ENCODE peak calls at places on chromosomes 3 and 15, in five cellular contexts. V is SK-N-SH, U is BJ, D is Peyer's patch, A is IMR-90. J is an unnamed sample.

GRCh38 chr15:76196286-76196948 is 114.9 kb downstream of the ETFA start:
- DNase-seq in U (peak), D (peak), A (peak), V (peak), J (peak)

GRCh38 chr3:131386429-131386926 is 4.9 kb downstream of the NUDT16 start:
- DNase-seq in V (no peak), A (no peak), D (peak), U (no peak), J (no peak)

GRCh38 chr15:44971036-44971435 is 14.5 kb downstream of the TERB2 start:
- DNase-seq in D (no peak), U (no peak), A (no peak), V (no peak), J (no peak)

GRCh38 chr3:153897842-153898241 is 223.3 kb upstream of the ARHGEF26 start:
- DNase-seq in A (no peak), U (no peak), V (no peak), D (no peak), J (no peak)

GRCh38 chr3:120823156-120823555 is 80.6 kb downstream of the GTF2E1 start:
- DNase-seq in A (peak), V (no peak), D (no peak), U (no peak), J (no peak)

GRCh38 chr15:63381301-63382192 is at the start of gene CA12:
- DNase-seq in V (peak), D (peak), U (no peak), A (peak), J (no peak)

GRCh38 chr3:155805802-155806618 is at the start of gene C3orf33:
- DNase-seq in A (peak), U (no peak), D (peak), V (peak), J (peak)

GRCh38 chr3:157876556-157876955 is 229.7 kb downstream of the SHOX2 start:
- DNase-seq in V (no peak), A (no peak), D (no peak), U (no peak), J (no peak)

GRCh38 chr3:176469694-176470205 is 727.5 kb downstream of the TBL1XR1 start:
- DNase-seq in D (no peak), V (no peak), A (no peak), U (no peak), J (no peak)

GRCh38 chr3:64209866-64210609 is 15.2 kb downstream of the PRICKLE2 start:
- DNase-seq in U (no peak), D (no peak), V (peak), A (no peak), J (no peak)

GRCh38 chr15:69529141-69529540 is 76.5 kb downstream of the RPLP1 start:
- DNase-seq in A (no peak), D (no peak), U (no peak), V (no peak), J (no peak)

DNA sequence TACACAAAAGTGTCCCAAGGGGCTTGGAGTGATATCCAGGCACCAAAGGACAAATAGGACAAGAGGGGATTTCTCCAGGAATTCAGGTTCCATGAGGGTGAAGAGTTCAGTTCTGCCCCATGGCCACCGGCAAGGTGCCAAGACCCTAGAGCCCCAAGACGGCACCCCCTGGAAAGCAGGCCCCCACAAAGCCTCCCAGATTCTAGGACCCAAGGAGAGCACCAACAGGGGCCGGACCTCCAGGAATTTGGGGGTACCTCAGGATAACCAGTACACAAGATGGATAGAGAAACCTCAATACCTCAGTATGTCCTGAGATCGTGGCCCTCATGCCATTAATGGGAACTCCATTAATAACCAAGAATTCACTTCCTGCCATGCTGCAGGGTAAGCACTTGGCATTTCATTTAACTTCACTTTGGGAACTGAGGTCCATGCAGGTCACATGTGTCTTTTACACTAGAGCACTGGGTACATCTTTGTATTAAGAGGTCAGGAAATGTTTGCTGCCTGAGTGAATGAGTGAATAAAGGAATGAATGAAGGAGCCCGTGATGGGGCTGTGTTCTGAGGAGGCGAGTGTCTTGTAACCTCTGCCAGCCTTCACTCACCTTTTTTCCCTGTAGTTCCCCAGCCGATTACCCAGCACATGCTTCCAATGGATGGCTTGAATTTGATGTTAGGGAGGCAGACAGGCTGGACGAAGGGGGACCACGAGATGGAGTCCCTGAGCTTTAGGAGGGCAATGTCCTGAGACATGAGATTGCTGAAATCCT is 15.5 kb upstream of the PRSS50 start:
- DNase-seq in U (no peak), A (no peak), D (no peak), V (no peak), J (no peak)
- TF ChIP-seq CTCF in U (peak), A (no peak), D (no peak), V (no peak), J (no peak)

GRCh38 chr3:54670269-54671000 is 257.4 kb downstream of the LRTM1 start:
- DNase-seq in V (no peak), U (no peak), A (no peak), D (no peak), J (no peak)
- H3K4me3 ChIP-seq in V (no peak), U (no peak), A (no peak), D (no peak), J (no peak)

DNA sequence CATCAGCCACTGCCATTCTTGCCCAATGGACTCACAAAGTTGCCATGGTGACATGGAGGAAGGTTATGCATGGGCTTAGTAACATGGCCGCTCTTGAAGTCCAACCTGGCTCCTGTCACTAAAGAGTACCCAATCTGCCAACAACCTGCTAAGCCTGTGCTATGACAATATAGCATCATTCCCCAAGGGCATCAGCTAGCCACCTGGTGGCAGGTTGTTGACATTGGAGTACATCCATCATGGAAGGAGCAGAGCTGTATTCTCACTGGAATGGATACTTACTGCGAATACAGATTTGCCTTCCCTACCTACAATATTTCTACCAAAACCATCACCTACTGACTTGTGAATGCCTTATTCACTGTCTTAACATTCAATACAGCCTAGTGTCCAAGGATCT is 138.9 kb upstream of the RORA start:
- DNase-seq in D (no peak), A (no peak), U (no peak), V (no peak), J (no peak)
- TF ChIP-seq CTCF in D (no peak), A (no peak), U (no peak), V (no peak), J (no peak)

GRCh38 chr3:42176635-42177034 is 85.5 kb downstream of the TRAK1 start:
- DNase-seq in A (no peak), V (no peak), U (no peak), D (no peak), J (no peak)

GRCh38 chr3:42180901-42181300 is 85.1 kb downstream of the CCK start:
- DNase-seq in A (no peak), U (no peak), V (no peak), D (no peak), J (no peak)

GRCh38 chr3:42177801-42178150 is 86.6 kb downstream of the TRAK1 start:
- DNase-seq in V (no peak), A (no peak), U (no peak), D (no peak), J (no peak)

GRCh38 chr3:42177068-42177800 is 86.1 kb downstream of the TRAK1 start:
- DNase-seq in V (no peak), A (no peak), D (no peak), U (no peak), J (no peak)

DNA sequence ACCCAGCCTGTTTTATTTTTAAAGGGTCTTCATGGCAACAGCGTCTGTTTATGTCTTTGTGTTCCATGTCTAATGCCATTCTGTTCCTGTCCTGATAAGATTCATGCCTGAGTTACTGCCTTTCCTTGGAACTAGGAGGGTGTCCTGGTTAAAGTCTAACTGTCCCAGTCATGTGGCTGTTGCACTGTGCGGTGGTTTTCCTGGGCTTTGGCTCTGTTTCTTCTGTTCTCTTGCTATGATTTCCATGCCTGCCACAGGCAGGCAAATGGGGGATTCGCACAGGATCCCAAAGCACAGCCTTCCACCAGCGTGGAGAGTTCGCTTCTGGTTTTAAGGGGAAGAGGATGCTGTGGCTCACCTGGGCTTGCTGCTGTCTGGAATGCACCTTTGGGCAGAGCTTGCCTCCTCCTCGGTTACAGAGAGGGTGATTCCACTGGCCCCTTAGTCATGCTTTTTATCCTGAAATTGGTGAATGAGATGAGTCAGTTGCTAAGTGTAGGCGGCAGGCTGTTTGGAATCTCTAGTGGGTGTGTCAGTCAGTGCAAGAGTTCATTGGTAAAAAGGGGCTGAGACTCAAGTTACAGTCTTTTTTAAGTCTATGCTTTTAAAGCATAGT is 86.8 kb downstream of the CCK start:
- DNase-seq in D (peak), U (peak), V (no peak), A (peak), J (peak)
- H3K4me3 ChIP-seq in D (no peak), U (no peak), V (no peak), A (no peak), J (no peak)

GRCh38 chr15:43792761-43793493 is 807 bp downstream of the SERF2 start:
- DNase-seq in A (peak), V (peak), D (peak), U (no peak), J (no peak)
- TF ChIP-seq CTCF in A (peak), V (no peak), D (peak), U (peak), J (no peak)

GRCh38 chr3:25002052-25002451 is 426.0 kb upstream of the RARB start:
- DNase-seq in D (no peak), A (no peak), U (no peak), V (no peak), J (no peak)
- H3K4me3 ChIP-seq in D (no peak), A (no peak), U (no peak), V (no peak), J (no peak)

DNA sequence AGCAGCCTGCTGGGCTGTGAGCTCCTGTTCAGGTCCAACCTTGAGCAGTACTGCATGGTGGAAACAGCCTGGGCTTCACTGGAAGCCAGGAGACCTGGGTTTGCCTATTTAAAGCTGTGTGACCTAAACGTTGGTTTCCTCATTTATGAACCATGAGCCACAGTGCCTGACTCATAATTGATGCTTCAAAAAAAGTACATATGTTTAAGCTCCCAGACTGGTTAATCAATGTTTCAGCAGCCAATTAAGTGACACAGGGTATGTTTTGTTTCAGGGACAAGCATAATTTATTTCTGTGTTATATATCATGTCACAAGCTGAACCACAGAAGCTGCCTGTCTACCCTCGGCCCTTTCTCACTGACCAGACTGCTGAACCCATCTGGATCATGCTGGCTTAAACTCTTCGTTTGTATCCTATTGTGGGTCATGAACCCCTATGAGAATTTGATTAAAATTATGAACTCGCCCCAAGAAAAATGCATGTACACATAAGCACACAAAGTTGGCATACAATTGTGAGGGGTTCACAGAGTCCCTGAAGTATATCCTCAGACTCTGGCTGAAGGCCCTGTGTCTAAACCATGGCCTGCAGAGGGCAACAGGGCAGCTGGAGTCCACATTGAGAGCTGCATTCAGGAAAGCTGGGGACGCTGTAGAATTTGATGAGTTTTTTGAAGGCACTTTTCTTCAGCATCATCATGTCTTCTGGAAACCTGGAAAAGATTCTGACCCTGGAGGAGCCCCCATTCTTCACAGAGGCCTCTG is 23.7 kb downstream of the HDC start:
- DNase-seq in U (no peak), A (peak), D (no peak), V (no peak), J (no peak)
- TF ChIP-seq CTCF in U (peak), A (no peak), D (no peak), V (no peak), J (no peak)

GRCh38 chr3:98371186-98371585 is 17.5 kb downstream of the OR5K4 start:
- DNase-seq in U (no peak), D (no peak), V (no peak), A (no peak), J (no peak)

GRCh38 chr3:98367464-98368246 is 14.0 kb downstream of the OR5K4 start:
- DNase-seq in V (no peak), A (no peak), D (no peak), U (no peak), J (no peak)

GRCh38 chr3:98376631-98377030 is 13.8 kb upstream of the OR5K3 start:
- DNase-seq in V (no peak), A (no peak), D (no peak), U (no peak), J (no peak)

GRCh38 chr3:98372445-98372844 is 18.0 kb upstream of the OR5K3 start:
- DNase-seq in V (no peak), A (no peak), D (no peak), U (no peak), J (no peak)

DNA sequence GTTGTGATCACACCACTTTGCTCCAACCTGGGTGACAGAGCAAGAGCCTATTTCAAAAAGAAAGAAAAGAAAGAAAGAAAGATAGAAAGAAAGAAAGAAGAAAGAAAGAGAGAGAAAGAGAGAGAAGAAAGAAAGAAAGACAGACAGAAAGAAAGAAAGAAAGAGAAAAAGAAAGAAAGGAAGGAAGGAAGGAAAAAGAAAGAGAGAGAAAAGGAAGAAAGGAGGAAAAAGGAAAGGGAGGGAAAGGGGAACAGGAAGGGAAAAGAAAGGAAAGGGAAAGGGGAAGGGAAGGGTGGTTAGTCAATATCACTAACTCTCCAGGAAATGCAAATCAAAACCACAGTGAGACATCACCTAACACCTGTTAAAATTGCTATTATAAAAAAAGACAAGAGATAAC is 18.2 kb downstream of the OR5K4 start:
- DNase-seq in A (no peak), V (no peak), D (no peak), U (no peak), J (no peak)
- H3K4me3 ChIP-seq in A (no peak), V (no peak), D (no peak), U (no peak), J (no peak)

GRCh38 chr3:69013256-69014021 is at the start of gene EOGT:
- DNase-seq in A (peak), U (peak), D (peak), V (peak), J (no peak)
- TF ChIP-seq CTCF in A (peak), U (peak), D (peak), V (peak), J (peak)

J was measured in HFF-Myc.